ENCODE peak calls at places on chromosomes 6 and 20, in nine cellular contexts. One of them, this sample, is unnamed.

GRCh38 chr20:62696431-62696957 is 12.1 kb upstream of the NTSR1 start:
- DNase-seq in CD8-positive, alpha-beta T cell: no peak
- DNase-seq in Karpas-422: no peak
- DNase-seq in coronary artery: no peak
- DNase-seq in astrocyte of the spinal cord: no peak
- DNase-seq in breast epithelium: no peak
- DNase-seq in IMR-90: no peak
- DNase-seq in esophagus squamous epithelium: no peak
- DNase-seq in cardiac fibroblast: no peak
- DNase-seq in this sample: no peak

GRCh38 chr6:120230008-120230407 is 880.4 kb upstream of the MAN1A1 start:
- DNase-seq in CD8-positive, alpha-beta T cell: no peak
- DNase-seq in Karpas-422: no peak
- DNase-seq in coronary artery: no peak
- DNase-seq in astrocyte of the spinal cord: no peak
- DNase-seq in breast epithelium: no peak
- DNase-seq in IMR-90: no peak
- DNase-seq in esophagus squamous epithelium: no peak
- DNase-seq in cardiac fibroblast: no peak
- DNase-seq in this sample: no peak

GRCh38 chr6:157669747-157670216 is 153.3 kb upstream of the SNX9 start:
- DNase-seq in CD8-positive, alpha-beta T cell: no peak
- DNase-seq in Karpas-422: no peak
- DNase-seq in coronary artery: peak; percentile 89
- DNase-seq in astrocyte of the spinal cord: peak; percentile 73
- DNase-seq in breast epithelium: peak; percentile 71
- DNase-seq in IMR-90: peak; percentile 71
- DNase-seq in esophagus squamous epithelium: no peak
- DNase-seq in cardiac fibroblast: peak; percentile 92
- DNase-seq in this sample: peak; percentile 84

GRCh38 chr6:153790048-153790447 is 249.0 kb upstream of the OPRM1 start:
- DNase-seq in CD8-positive, alpha-beta T cell: no peak
- DNase-seq in Karpas-422: no peak
- DNase-seq in coronary artery: no peak
- DNase-seq in astrocyte of the spinal cord: peak; percentile 92
- DNase-seq in breast epithelium: no peak
- DNase-seq in IMR-90: peak; percentile 13
- DNase-seq in esophagus squamous epithelium: no peak
- DNase-seq in cardiac fibroblast: peak; percentile 87
- DNase-seq in this sample: peak; percentile 99

GRCh38 chr20:50418890-50419642 is 91.1 kb upstream of the PTPN1 start:
- DNase-seq in CD8-positive, alpha-beta T cell: no peak
- DNase-seq in Karpas-422: no peak
- DNase-seq in coronary artery: peak; percentile 66
- DNase-seq in astrocyte of the spinal cord: no peak
- DNase-seq in breast epithelium: no peak
- DNase-seq in IMR-90: no peak
- DNase-seq in esophagus squamous epithelium: no peak
- DNase-seq in cardiac fibroblast: no peak
- DNase-seq in this sample: no peak

GRCh38 chr20:56625837-56626236 is 3.3 kb upstream of the TFAP2C start:
- DNase-seq in CD8-positive, alpha-beta T cell: no peak
- DNase-seq in Karpas-422: no peak
- DNase-seq in coronary artery: no peak
- DNase-seq in astrocyte of the spinal cord: no peak
- DNase-seq in breast epithelium: no peak
- DNase-seq in IMR-90: no peak
- DNase-seq in esophagus squamous epithelium: no peak
- DNase-seq in cardiac fibroblast: no peak
- DNase-seq in this sample: no peak

GRCh38 chr6:22353036-22353560 is 56.3 kb upstream of the PRL start:
- DNase-seq in CD8-positive, alpha-beta T cell: no peak
- DNase-seq in Karpas-422: no peak
- DNase-seq in coronary artery: no peak
- DNase-seq in astrocyte of the spinal cord: no peak
- DNase-seq in breast epithelium: no peak
- DNase-seq in IMR-90: no peak
- DNase-seq in esophagus squamous epithelium: no peak
- DNase-seq in cardiac fibroblast: no peak
- DNase-seq in this sample: no peak

GRCh38 chr6:143634486-143634885 is 43.3 kb upstream of the PHACTR2 start:
- DNase-seq in CD8-positive, alpha-beta T cell: no peak
- DNase-seq in Karpas-422: no peak
- DNase-seq in coronary artery: no peak
- DNase-seq in astrocyte of the spinal cord: no peak
- DNase-seq in breast epithelium: no peak
- DNase-seq in IMR-90: peak; percentile 4
- DNase-seq in esophagus squamous epithelium: no peak
- DNase-seq in cardiac fibroblast: no peak
- DNase-seq in this sample: no peak

DNA sequence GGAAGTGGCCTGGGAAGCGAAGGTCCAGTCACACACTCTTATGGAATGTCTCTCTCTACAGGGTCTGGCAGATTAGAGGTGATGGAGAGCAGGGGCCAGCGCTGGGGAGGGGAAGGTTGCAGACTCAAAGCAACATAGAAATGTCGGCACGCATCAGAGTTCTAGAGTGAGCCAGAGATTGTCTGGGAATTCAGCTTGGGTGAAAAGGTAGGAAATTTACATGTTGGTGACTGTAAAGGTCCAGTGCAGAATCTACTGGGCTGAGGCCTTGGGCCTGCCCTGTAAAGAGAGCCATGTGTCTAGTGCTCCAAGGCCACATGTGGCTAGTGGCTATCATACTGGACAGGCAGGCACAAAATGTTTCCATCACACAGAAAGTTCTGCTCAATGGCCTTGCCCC is 80.8 kb downstream of the FOXA2 start:
- DNase-seq in CD8-positive, alpha-beta T cell: no peak
- DNase-seq in Karpas-422: no peak
- DNase-seq in coronary artery: no peak
- DNase-seq in astrocyte of the spinal cord: no peak
- DNase-seq in breast epithelium: no peak
- DNase-seq in IMR-90: no peak
- DNase-seq in esophagus squamous epithelium: no peak
- DNase-seq in cardiac fibroblast: no peak
- DNase-seq in this sample: no peak
- H3K4me3 ChIP-seq in CD8-positive, alpha-beta T cell: no peak overlapping the region
- H3K4me3 ChIP-seq in Karpas-422: no peak overlapping the region
- H3K4me3 ChIP-seq in coronary artery: no peak overlapping the region
- H3K4me3 ChIP-seq in astrocyte of the spinal cord: no peak overlapping the region
- H3K4me3 ChIP-seq in breast epithelium: no peak overlapping the region
- H3K4me3 ChIP-seq in IMR-90: no peak overlapping the region
- H3K4me3 ChIP-seq in esophagus squamous epithelium: no peak overlapping the region
- H3K4me3 ChIP-seq in cardiac fibroblast: no peak overlapping the region
- H3K4me3 ChIP-seq in this sample: no peak overlapping the region

GRCh38 chr6:139766796-139767195 is 392.3 kb upstream of the CITED2 start:
- DNase-seq in CD8-positive, alpha-beta T cell: no peak
- DNase-seq in Karpas-422: no peak
- DNase-seq in coronary artery: no peak
- DNase-seq in astrocyte of the spinal cord: no peak
- DNase-seq in breast epithelium: no peak
- DNase-seq in IMR-90: no peak
- DNase-seq in esophagus squamous epithelium: no peak
- DNase-seq in cardiac fibroblast: no peak
- DNase-seq in this sample: no peak

GRCh38 chr6:139765825-139766285 is 391.4 kb upstream of the CITED2 start:
- DNase-seq in CD8-positive, alpha-beta T cell: no peak
- DNase-seq in Karpas-422: no peak
- DNase-seq in coronary artery: no peak
- DNase-seq in astrocyte of the spinal cord: no peak
- DNase-seq in breast epithelium: no peak
- DNase-seq in IMR-90: peak; percentile 74
- DNase-seq in esophagus squamous epithelium: no peak
- DNase-seq in cardiac fibroblast: peak; percentile 44
- DNase-seq in this sample: peak; percentile 60

GRCh38 chr6:139762587-139763031 is 388.2 kb upstream of the CITED2 start:
- DNase-seq in CD8-positive, alpha-beta T cell: no peak
- DNase-seq in Karpas-422: no peak
- DNase-seq in coronary artery: no peak
- DNase-seq in astrocyte of the spinal cord: no peak
- DNase-seq in breast epithelium: no peak
- DNase-seq in IMR-90: peak; percentile 19
- DNase-seq in esophagus squamous epithelium: no peak
- DNase-seq in cardiac fibroblast: no peak
- DNase-seq in this sample: no peak

GRCh38 chr6:139763468-139764214 is 389.2 kb upstream of the CITED2 start:
- DNase-seq in CD8-positive, alpha-beta T cell: no peak
- DNase-seq in Karpas-422: no peak
- DNase-seq in coronary artery: no peak
- DNase-seq in astrocyte of the spinal cord: no peak
- DNase-seq in breast epithelium: no peak
- DNase-seq in IMR-90: peak; percentile 35
- DNase-seq in esophagus squamous epithelium: no peak
- DNase-seq in cardiac fibroblast: peak; percentile 49
- DNase-seq in this sample: peak; percentile 60

GRCh38 chr6:139764498-139764986 is 390.1 kb upstream of the CITED2 start:
- DNase-seq in CD8-positive, alpha-beta T cell: no peak
- DNase-seq in Karpas-422: no peak
- DNase-seq in coronary artery: no peak
- DNase-seq in astrocyte of the spinal cord: peak; percentile 97
- DNase-seq in breast epithelium: no peak
- DNase-seq in IMR-90: peak; percentile 99
- DNase-seq in esophagus squamous epithelium: no peak
- DNase-seq in cardiac fibroblast: peak; percentile 91
- DNase-seq in this sample: peak; percentile 98
- H3K4me3 ChIP-seq in CD8-positive, alpha-beta T cell: no peak overlapping the region
- H3K4me3 ChIP-seq in Karpas-422: no peak overlapping the region
- H3K4me3 ChIP-seq in coronary artery: peak overlapping the region; percentile 33
- H3K4me3 ChIP-seq in astrocyte of the spinal cord: no peak overlapping the region
- H3K4me3 ChIP-seq in breast epithelium: no peak overlapping the region
- H3K4me3 ChIP-seq in IMR-90: no peak overlapping the region
- H3K4me3 ChIP-seq in esophagus squamous epithelium: peak overlapping the region; percentile 15
- H3K4me3 ChIP-seq in cardiac fibroblast: no peak overlapping the region
- H3K4me3 ChIP-seq in this sample: no peak overlapping the region

DNA sequence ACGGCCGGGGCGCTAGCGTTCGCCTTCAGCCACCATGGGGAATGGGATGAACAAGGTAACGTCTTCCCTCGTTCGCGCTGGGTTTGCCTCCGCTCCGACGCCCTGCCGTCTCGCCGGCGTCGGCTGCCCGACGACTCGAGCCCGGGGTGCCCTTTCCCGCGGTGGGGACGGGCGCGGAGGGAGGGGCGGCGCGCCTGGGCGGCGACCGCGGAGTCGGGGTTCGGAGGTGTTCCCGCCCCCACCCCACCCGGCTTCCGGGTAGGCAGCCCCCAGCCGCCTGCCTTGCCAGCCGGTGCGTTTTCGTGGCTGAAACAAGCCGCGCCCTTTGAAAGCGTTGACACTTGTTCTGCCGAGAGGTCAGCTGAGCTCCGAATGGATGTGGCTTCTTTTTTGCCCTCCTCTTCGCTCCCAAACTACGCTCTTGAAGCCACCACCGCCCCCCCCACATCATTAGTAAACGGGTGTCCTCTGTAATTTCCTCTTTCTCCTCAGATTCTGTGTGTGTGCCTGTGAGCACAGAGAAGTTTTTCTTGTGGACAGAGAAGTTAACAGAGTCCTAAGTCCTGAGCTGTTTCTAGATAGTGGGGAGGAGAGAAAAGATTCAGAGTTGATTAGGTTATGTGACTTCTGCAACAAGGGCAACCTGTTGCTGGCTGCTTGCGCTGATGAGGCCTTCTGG is 358 bp downstream of the DUSP22 start:
- DNase-seq in CD8-positive, alpha-beta T cell: peak; percentile 75
- DNase-seq in Karpas-422: peak; percentile 81
- DNase-seq in coronary artery: peak; percentile 83
- DNase-seq in astrocyte of the spinal cord: peak; percentile 54
- DNase-seq in breast epithelium: no peak
- DNase-seq in IMR-90: peak; percentile 24
- DNase-seq in esophagus squamous epithelium: no peak
- DNase-seq in cardiac fibroblast: peak; percentile 41
- DNase-seq in this sample: peak; percentile 36
- H3K4me3 ChIP-seq in CD8-positive, alpha-beta T cell: peak overlapping the region; percentile 65
- H3K4me3 ChIP-seq in Karpas-422: peak overlapping the region; percentile 82
- H3K4me3 ChIP-seq in coronary artery: peak overlapping the region; percentile 90
- H3K4me3 ChIP-seq in astrocyte of the spinal cord: peak overlapping the region; percentile 65
- H3K4me3 ChIP-seq in breast epithelium: peak overlapping the region; percentile 66
- H3K4me3 ChIP-seq in IMR-90: peak overlapping the region; percentile 94
- H3K4me3 ChIP-seq in esophagus squamous epithelium: peak overlapping the region; percentile 83
- H3K4me3 ChIP-seq in cardiac fibroblast: peak overlapping the region; percentile 72
- H3K4me3 ChIP-seq in this sample: peak overlapping the region; percentile 69

GRCh38 chr20:42313704-42314103 is 695.5 kb upstream of the CHD6 start:
- DNase-seq in CD8-positive, alpha-beta T cell: no peak
- DNase-seq in Karpas-422: no peak
- DNase-seq in coronary artery: no peak
- DNase-seq in astrocyte of the spinal cord: no peak
- DNase-seq in breast epithelium: no peak
- DNase-seq in IMR-90: no peak
- DNase-seq in esophagus squamous epithelium: no peak
- DNase-seq in cardiac fibroblast: no peak
- DNase-seq in this sample: no peak

DNA sequence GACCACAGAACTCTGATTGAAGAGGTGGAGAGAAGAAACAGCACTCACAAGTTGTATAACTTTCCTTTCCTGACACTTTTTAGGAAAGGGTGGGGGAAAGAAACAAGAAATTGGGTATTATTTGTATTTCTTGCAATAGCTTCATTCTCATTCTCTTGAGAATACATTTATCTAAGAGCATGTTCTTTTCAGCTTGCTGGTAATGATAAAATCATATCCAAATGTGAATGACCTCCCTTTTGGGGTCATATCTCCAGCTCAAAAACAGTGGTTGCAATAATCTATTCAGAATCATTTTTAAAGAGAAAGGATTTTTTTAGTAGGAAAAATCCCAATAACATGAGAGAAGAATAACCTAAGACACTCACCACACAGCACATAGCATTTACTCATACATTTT is 701.4 kb upstream of the CHD6 start:
- DNase-seq in CD8-positive, alpha-beta T cell: no peak
- DNase-seq in Karpas-422: no peak
- DNase-seq in coronary artery: no peak
- DNase-seq in astrocyte of the spinal cord: no peak
- DNase-seq in breast epithelium: no peak
- DNase-seq in IMR-90: no peak
- DNase-seq in esophagus squamous epithelium: no peak
- DNase-seq in cardiac fibroblast: no peak
- DNase-seq in this sample: no peak
- H3K4me3 ChIP-seq in CD8-positive, alpha-beta T cell: no peak overlapping the region
- H3K4me3 ChIP-seq in Karpas-422: no peak overlapping the region
- H3K4me3 ChIP-seq in coronary artery: no peak overlapping the region
- H3K4me3 ChIP-seq in astrocyte of the spinal cord: no peak overlapping the region
- H3K4me3 ChIP-seq in breast epithelium: no peak overlapping the region
- H3K4me3 ChIP-seq in IMR-90: no peak overlapping the region
- H3K4me3 ChIP-seq in esophagus squamous epithelium: no peak overlapping the region
- H3K4me3 ChIP-seq in cardiac fibroblast: no peak overlapping the region
- H3K4me3 ChIP-seq in this sample: no peak overlapping the region

DNA sequence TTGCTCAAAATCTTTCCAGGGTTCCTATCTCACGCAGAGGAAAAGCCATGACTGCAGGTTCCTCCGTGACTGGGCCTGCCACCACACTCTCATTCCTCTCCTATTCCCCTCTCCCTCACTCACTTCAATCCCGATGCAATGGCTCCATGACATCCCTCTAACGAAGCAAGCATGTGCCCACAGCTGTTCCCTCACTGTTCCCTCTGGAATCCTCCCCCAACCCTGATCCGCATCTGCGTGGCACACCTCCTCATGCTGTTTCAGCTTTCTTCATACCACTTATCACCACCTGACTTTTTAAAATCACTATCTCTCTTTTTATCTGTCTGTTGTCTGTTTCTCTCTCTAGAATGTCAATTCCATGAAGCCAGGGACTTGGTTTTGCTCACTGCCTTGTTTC is 25.5 kb downstream of the ANGPT4 start:
- DNase-seq in CD8-positive, alpha-beta T cell: no peak
- DNase-seq in Karpas-422: no peak
- DNase-seq in coronary artery: no peak
- DNase-seq in astrocyte of the spinal cord: no peak
- DNase-seq in breast epithelium: no peak
- DNase-seq in IMR-90: no peak
- DNase-seq in esophagus squamous epithelium: no peak
- DNase-seq in cardiac fibroblast: no peak
- DNase-seq in this sample: no peak
- H3K4me3 ChIP-seq in CD8-positive, alpha-beta T cell: no peak overlapping the region
- H3K4me3 ChIP-seq in Karpas-422: no peak overlapping the region
- H3K4me3 ChIP-seq in coronary artery: no peak overlapping the region
- H3K4me3 ChIP-seq in astrocyte of the spinal cord: no peak overlapping the region
- H3K4me3 ChIP-seq in breast epithelium: no peak overlapping the region
- H3K4me3 ChIP-seq in IMR-90: no peak overlapping the region
- H3K4me3 ChIP-seq in esophagus squamous epithelium: no peak overlapping the region
- H3K4me3 ChIP-seq in cardiac fibroblast: no peak overlapping the region
- H3K4me3 ChIP-seq in this sample: no peak overlapping the region

This sample was measured in choroid plexus epithelial cell.